ENCODE peak calls at places on chromosome 11, in nine cellular contexts. P is ovary, Z is neural progenitor cell, U is breast epithelium, K is testis, N is cardiac fibroblast, C is prostate gland, O is A549, Y is body of pancreas. D is an unnamed sample.
A peak's percentile ranks its signal among the peaks of the same experiment; 100 is the strongest.

GRCh38 chr11:67632175-67632981 is 2.6 kb upstream of the NUDT8 start:
- DNase-seq in O (no peak), Z (no peak), N (no peak), Y (peak; percentile 96), K (no peak), P (no peak), C (no peak), U (peak; percentile 55), D (no peak)

GRCh38 chr11:46436113-46436512 is 44.5 kb upstream of the CHRM4 start:
- DNase-seq in N (no peak), P (no peak), U (no peak), Y (no peak), O (no peak), K (no peak), Z (no peak), C (no peak), D (no peak)

GRCh38 chr11:130383363-130384168 is 44.8 kb downstream of the ADAMTS8 start:
- DNase-seq in Y (no peak), C (no peak), Z (no peak), U (no peak), N (peak; percentile 71), O (no peak), P (no peak), K (no peak), D (peak; percentile 95)

GRCh38 chr11:63683133-63683991 is 2.1 kb downstream of the RTN3 start:
- DNase-seq in N (no peak), Z (no peak), O (no peak), Y (no peak), U (no peak), K (no peak), C (no peak), P (no peak), D (no peak)

GRCh38 chr11:126359431-126360048 is 4.1 kb downstream of the ST3GAL4 start:
- DNase-seq in N (peak; percentile 52), Y (peak; percentile 30), O (no peak), C (peak; percentile 16), P (peak; percentile 94), U (peak; percentile 62), Z (no peak), K (peak; percentile 93), D (no peak)

GRCh38 chr11:120184946-120185677 is 25.7 kb upstream of the OAF start:
- DNase-seq in K (peak; percentile 82), Z (no peak), P (peak; percentile 83), C (no peak), N (no peak), O (no peak), U (no peak), Y (peak; percentile 85), D (no peak)

GRCh38 chr11:21364866-21365624 is 695.7 kb downstream of the NELL1 start:
- DNase-seq in Y (no peak), O (no peak), U (no peak), P (no peak), Z (no peak), K (no peak), C (no peak), N (no peak), D (no peak)

GRCh38 chr11:67382481-67383136 is 9.2 kb upstream of the RAD9A start:
- DNase-seq in K (peak; percentile 86), O (peak; percentile 74), Z (peak; percentile 85), C (peak; percentile 79), U (peak; percentile 80), P (peak; percentile 82), Y (peak; percentile 85), N (peak; percentile 83), D (no peak)

GRCh38 chr11:82889133-82890001 is 10.9 kb downstream of the PRCP start:
- DNase-seq in Z (no peak), O (no peak), U (no peak), P (no peak), N (no peak), K (no peak), C (no peak), Y (no peak), D (no peak)

GRCh38 chr11:121696177-121696863 is 243.6 kb upstream of the SORL1-AS1 start:
- DNase-seq in Y (peak; percentile 56), U (no peak), N (no peak), C (no peak), Z (no peak), K (peak; percentile 25), P (no peak), O (no peak), D (peak; percentile 66)

GRCh38 chr11:41431784-41432183 is 27.7 kb downstream of the LRRC4C start:
- DNase-seq in U (no peak), C (no peak), N (peak; percentile 4), Z (peak; percentile 50), K (no peak), P (no peak), O (no peak), Y (no peak), D (no peak)
- TF ChIP-seq CTCF in U (no peak), C (no peak), N (peak; percentile 26), Z (peak; percentile 80), K (peak; percentile 31), P (no peak), O (no peak), Y (peak; percentile 32), D (peak; percentile 66)

GRCh38 chr11:75344761-75345454 is 6.6 kb downstream of the ARRB1 start:
- DNase-seq in K (no peak), P (no peak), O (no peak), Z (no peak), U (no peak), N (peak; percentile 35), Y (no peak), C (no peak), D (no peak)

GRCh38 chr11:75347781-75348613 is 3.5 kb downstream of the ARRB1 start:
- DNase-seq in P (peak; percentile 59), C (no peak), U (no peak), Z (no peak), K (peak; percentile 59), O (no peak), Y (peak; percentile 32), N (peak; percentile 90), D (no peak)

GRCh38 chr11:75346296-75346695 is 5.2 kb downstream of the ARRB1 start:
- DNase-seq in P (no peak), C (no peak), N (no peak), K (no peak), Z (no peak), Y (no peak), U (no peak), O (no peak), D (no peak)

GRCh38 chr11:75345455-75346224 is 5.8 kb downstream of the ARRB1 start:
- DNase-seq in Z (no peak), N (no peak), P (no peak), K (no peak), U (no peak), Y (no peak), O (no peak), C (no peak), D (no peak)

DNA sequence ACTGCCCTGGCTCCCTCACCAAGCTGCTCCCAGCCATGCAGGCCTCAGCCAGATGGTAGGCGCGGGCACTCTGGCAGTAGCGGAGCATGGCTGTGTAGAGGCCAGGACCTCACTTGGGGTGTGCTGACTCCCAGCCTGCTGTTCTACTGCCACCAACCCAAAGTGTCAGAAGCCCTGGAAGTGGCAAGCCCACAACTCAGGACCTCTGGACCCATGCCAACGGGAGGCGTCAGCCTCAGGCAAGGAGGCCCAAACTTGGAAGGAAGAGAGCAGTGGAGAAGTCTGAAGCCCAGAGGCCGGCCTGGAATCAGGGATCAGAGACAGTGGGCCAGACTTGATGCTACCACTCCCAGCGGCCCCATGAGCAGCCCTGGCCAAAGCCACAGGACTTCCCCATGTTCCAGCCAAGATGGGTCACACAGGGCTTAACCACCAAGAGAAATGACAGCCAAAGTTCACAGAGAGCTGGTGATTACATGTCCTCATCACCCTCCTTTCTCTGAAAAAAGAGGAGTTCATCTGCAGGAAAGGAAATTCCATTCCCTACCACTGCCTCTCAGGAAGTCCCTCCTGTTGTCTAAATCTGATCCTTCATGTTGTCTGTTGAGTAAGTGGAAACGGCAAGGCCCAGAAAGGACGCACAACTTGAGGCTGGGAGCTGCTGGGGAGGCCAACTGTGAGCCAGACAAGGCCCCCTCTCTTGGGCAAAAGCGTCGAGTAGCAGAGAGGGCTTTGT is 4.4 kb downstream of the ARRB1 start:
- DNase-seq in P (peak; percentile 62), O (no peak), U (peak; percentile 71), Y (peak; percentile 45), N (peak; percentile 59), C (no peak), K (no peak), Z (no peak), D (no peak)
- H3K4me3 ChIP-seq in P (no peak overlapping the region), O (no peak overlapping the region), U (no peak overlapping the region), Y (no peak overlapping the region), N (no peak overlapping the region), C (no peak overlapping the region), K (no peak overlapping the region), Z (no peak overlapping the region), D (no peak overlapping the region)

DNA sequence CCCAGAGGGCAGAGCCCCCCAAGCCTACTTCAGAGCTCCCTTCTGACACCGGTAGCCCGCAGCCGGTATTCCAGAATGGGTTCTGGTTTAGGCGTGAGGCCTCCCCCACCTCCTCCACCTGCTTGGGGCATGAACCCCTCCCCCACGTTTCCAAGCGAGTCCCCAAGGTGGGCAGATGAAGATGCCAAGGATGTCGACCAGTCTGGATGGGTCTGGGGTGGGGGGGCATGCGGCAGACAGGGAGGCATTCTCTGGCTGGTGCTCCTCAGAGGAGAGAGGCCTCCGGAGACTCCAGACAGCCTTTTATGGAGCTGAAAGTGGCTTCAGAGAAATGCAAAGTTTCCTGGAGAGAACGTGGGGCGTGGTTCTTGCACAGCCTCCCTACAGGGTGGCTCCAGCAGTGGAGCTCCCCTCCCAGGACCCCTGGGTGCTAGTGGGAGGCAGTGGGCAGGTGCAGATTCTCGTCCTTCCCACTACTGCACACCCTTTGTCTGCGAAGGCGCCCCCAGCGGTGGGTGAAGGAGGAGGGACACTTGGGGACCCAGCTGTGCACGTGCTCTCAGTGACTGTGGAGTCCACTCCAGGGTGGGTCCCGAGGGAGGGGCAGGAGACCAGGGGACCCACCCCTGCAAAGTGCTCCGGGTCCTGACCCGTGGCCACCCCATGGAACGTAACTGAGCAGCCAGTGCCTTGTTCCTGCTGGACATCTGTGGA is 4.2 kb downstream of the CCND1 start:
- DNase-seq in U (no peak), O (no peak), C (no peak), K (no peak), N (peak; percentile 18), P (no peak), Y (no peak), Z (no peak), D (no peak)
- TF ChIP-seq CTCF in U (no peak), O (no peak), C (no peak), K (no peak), N (peak; percentile 5), P (no peak), Y (no peak), Z (no peak), D (peak; percentile 36)

GRCh38 chr11:117289795-117290194 is 1.4 kb upstream of the BACE1-AS start:
- DNase-seq in P (no peak), O (no peak), Y (peak; percentile 77), C (no peak), N (no peak), U (no peak), K (no peak), Z (no peak), D (no peak)

GRCh38 chr11:117290809-117291396 is at the start of gene BACE1-AS:
- DNase-seq in P (no peak), C (no peak), K (no peak), Y (peak; percentile 75), N (no peak), O (no peak), Z (no peak), U (no peak), D (no peak)

GRCh38 chr11:117296881-117297280 is 5.7 kb downstream of the BACE1-AS start:
- DNase-seq in Y (no peak), C (no peak), P (no peak), O (no peak), K (no peak), U (no peak), Z (no peak), N (no peak), D (no peak)

GRCh38 chr11:117295438-117296137 is 4.4 kb downstream of the BACE1-AS start:
- DNase-seq in N (no peak), Z (no peak), K (peak; percentile 51), O (no peak), C (no peak), U (no peak), Y (peak; percentile 49), P (no peak), D (no peak)

GRCh38 chr11:117292616-117293015 is 1.5 kb downstream of the BACE1-AS start:
- DNase-seq in O (no peak), C (no peak), Z (no peak), N (no peak), P (no peak), Y (no peak), U (no peak), K (no peak), D (no peak)
- H3K4me3 ChIP-seq in O (no peak overlapping the region), C (no peak overlapping the region), Z (no peak overlapping the region), N (no peak overlapping the region), P (no peak overlapping the region), Y (no peak overlapping the region), U (no peak overlapping the region), K (no peak overlapping the region), D (no peak overlapping the region)

D was measured in retinal pigment epithelial cell.